ENCODE peak calls at places on chromosomes 6 and 20, in four cellular contexts. One of them, this sample, is unnamed.
A peak's percentile ranks its signal among the peaks of the same experiment; 100 is the strongest.

GRCh38 chr6:159654483-159655098 is 38.5 kb downstream of the SOD2 start:
- DNase-seq in HepG2: peak; percentile 65
- DNase-seq in hepatocyte: peak; percentile 80
- DNase-seq in neuronal stem cell: peak; percentile 48
- DNase-seq in this sample: peak; percentile 76

GRCh38 chr6:170476360-170476759 is 76.7 kb downstream of the PSMB1 start:
- DNase-seq in HepG2: no peak
- DNase-seq in hepatocyte: no peak
- DNase-seq in neuronal stem cell: no peak
- DNase-seq in this sample: no peak

GRCh38 chr20:48460681-48461080 is 367.1 kb downstream of the PREX1 start:
- DNase-seq in HepG2: no peak
- DNase-seq in hepatocyte: no peak
- DNase-seq in neuronal stem cell: no peak
- DNase-seq in this sample: no peak

GRCh38 chr6:3887150-3887700 is 38.1 kb downstream of the FAM50B start:
- DNase-seq in HepG2: peak; percentile 57
- DNase-seq in hepatocyte: no peak
- DNase-seq in neuronal stem cell: no peak
- DNase-seq in this sample: peak; percentile 36

GRCh38 chr20:63092660-63093215 is 86.0 kb upstream of the BHLHE23 start:
- DNase-seq in HepG2: no peak
- DNase-seq in hepatocyte: no peak
- DNase-seq in neuronal stem cell: no peak
- DNase-seq in this sample: no peak

GRCh38 chr20:2983508-2983907 is 59.9 kb upstream of the GNRH2 start:
- DNase-seq in HepG2: no peak
- DNase-seq in hepatocyte: no peak
- DNase-seq in neuronal stem cell: no peak
- DNase-seq in this sample: no peak

GRCh38 chr6:170024940-170025339 is 265.9 kb downstream of the DLL1 start:
- DNase-seq in HepG2: no peak
- DNase-seq in hepatocyte: peak; percentile 80
- DNase-seq in neuronal stem cell: no peak
- DNase-seq in this sample: peak; percentile 2

GRCh38 chr6:41714556-41715273 is 20.7 kb downstream of the TFEB start:
- DNase-seq in HepG2: no peak
- DNase-seq in hepatocyte: no peak
- DNase-seq in neuronal stem cell: no peak
- DNase-seq in this sample: no peak

GRCh38 chr20:63402860-63403220 is 41.7 kb upstream of the CHRNA4 start:
- DNase-seq in HepG2: no peak
- DNase-seq in hepatocyte: no peak
- DNase-seq in neuronal stem cell: no peak
- DNase-seq in this sample: no peak

GRCh38 chr6:160733045-160733646 is 31.1 kb downstream of the PLG start:
- DNase-seq in HepG2: peak; percentile 47
- DNase-seq in hepatocyte: peak; percentile 80
- DNase-seq in neuronal stem cell: peak; percentile 47
- DNase-seq in this sample: peak; percentile 68

GRCh38 chr20:62120990-62121775 is 1.1 kb upstream of the LSM14B start:
- DNase-seq in HepG2: no peak
- DNase-seq in hepatocyte: no peak
- DNase-seq in neuronal stem cell: no peak
- DNase-seq in this sample: peak; percentile 50

GRCh38 chr20:3653921-3654320 is 9.3 kb downstream of the GFRA4 start:
- DNase-seq in HepG2: no peak
- DNase-seq in hepatocyte: no peak
- DNase-seq in neuronal stem cell: no peak
- DNase-seq in this sample: no peak

GRCh38 chr6:116111552-116112528 is 11.2 kb downstream of the NT5DC1 start:
- DNase-seq in HepG2: peak; percentile 60
- DNase-seq in hepatocyte: peak; percentile 37
- DNase-seq in neuronal stem cell: no peak
- DNase-seq in this sample: peak; percentile 64

GRCh38 chr20:10653593-10654288 is 20.1 kb downstream of the JAG1 start:
- DNase-seq in HepG2: no peak
- DNase-seq in hepatocyte: no peak
- DNase-seq in neuronal stem cell: no peak
- DNase-seq in this sample: no peak

GRCh38 chr6:125753218-125753936 is 3.9 kb downstream of the HEY2 start:
- DNase-seq in HepG2: peak; percentile 33
- DNase-seq in hepatocyte: no peak
- DNase-seq in neuronal stem cell: no peak
- DNase-seq in this sample: peak; percentile 46

GRCh38 chr20:7199867-7200266 is 432.4 kb downstream of the BMP2 start:
- DNase-seq in HepG2: no peak
- DNase-seq in hepatocyte: no peak
- DNase-seq in neuronal stem cell: no peak
- DNase-seq in this sample: no peak

GRCh38 chr6:132693478-132693877 is 20.4 kb downstream of the VNN1 start:
- DNase-seq in HepG2: no peak
- DNase-seq in hepatocyte: no peak
- DNase-seq in neuronal stem cell: no peak
- DNase-seq in this sample: peak; percentile 63

GRCh38 chr6:170347091-170347490 is 40.5 kb downstream of the FAM120B start:
- DNase-seq in HepG2: no peak
- DNase-seq in hepatocyte: no peak
- DNase-seq in neuronal stem cell: no peak
- DNase-seq in this sample: peak; percentile 11

GRCh38 chr6:158895661-158896060 is 76.5 kb upstream of the EZR start:
- DNase-seq in HepG2: no peak
- DNase-seq in hepatocyte: no peak
- DNase-seq in neuronal stem cell: no peak
- DNase-seq in this sample: no peak

GRCh38 chr6:104995989-104996617 is 39.2 kb downstream of the LIN28B start:
- DNase-seq in HepG2: no peak
- DNase-seq in hepatocyte: peak; percentile 35
- DNase-seq in neuronal stem cell: no peak
- DNase-seq in this sample: peak; percentile 58

GRCh38 chr20:56799187-56799586 is 170.1 kb downstream of the TFAP2C start:
- DNase-seq in HepG2: no peak
- DNase-seq in hepatocyte: no peak
- DNase-seq in neuronal stem cell: no peak
- DNase-seq in this sample: no peak

GRCh38 chr6:167499161-167499660 is 174.3 kb downstream of the TTLL2 start:
- DNase-seq in HepG2: peak; percentile 52
- DNase-seq in hepatocyte: peak; percentile 35
- DNase-seq in neuronal stem cell: no peak
- DNase-seq in this sample: no peak

GRCh38 chr6:166554316-166554715 is 32.2 kb downstream of the RAMACL start:
- DNase-seq in HepG2: no peak
- DNase-seq in hepatocyte: no peak
- DNase-seq in neuronal stem cell: no peak
- DNase-seq in this sample: no peak

GRCh38 chr20:44719841-44720240 is 4.7 kb downstream of the CCN5 start:
- DNase-seq in HepG2: no peak
- DNase-seq in hepatocyte: no peak
- DNase-seq in neuronal stem cell: no peak
- DNase-seq in this sample: no peak

GRCh38 chr6:165117121-165117520 is 192.3 kb downstream of the C6orf118 start:
- DNase-seq in HepG2: no peak
- DNase-seq in hepatocyte: no peak
- DNase-seq in neuronal stem cell: no peak
- DNase-seq in this sample: no peak

GRCh38 chr6:106163446-106163965 is 77.4 kb downstream of the PRDM1 start:
- DNase-seq in HepG2: no peak
- DNase-seq in hepatocyte: peak; percentile 28
- DNase-seq in neuronal stem cell: no peak
- DNase-seq in this sample: no peak

DNA sequence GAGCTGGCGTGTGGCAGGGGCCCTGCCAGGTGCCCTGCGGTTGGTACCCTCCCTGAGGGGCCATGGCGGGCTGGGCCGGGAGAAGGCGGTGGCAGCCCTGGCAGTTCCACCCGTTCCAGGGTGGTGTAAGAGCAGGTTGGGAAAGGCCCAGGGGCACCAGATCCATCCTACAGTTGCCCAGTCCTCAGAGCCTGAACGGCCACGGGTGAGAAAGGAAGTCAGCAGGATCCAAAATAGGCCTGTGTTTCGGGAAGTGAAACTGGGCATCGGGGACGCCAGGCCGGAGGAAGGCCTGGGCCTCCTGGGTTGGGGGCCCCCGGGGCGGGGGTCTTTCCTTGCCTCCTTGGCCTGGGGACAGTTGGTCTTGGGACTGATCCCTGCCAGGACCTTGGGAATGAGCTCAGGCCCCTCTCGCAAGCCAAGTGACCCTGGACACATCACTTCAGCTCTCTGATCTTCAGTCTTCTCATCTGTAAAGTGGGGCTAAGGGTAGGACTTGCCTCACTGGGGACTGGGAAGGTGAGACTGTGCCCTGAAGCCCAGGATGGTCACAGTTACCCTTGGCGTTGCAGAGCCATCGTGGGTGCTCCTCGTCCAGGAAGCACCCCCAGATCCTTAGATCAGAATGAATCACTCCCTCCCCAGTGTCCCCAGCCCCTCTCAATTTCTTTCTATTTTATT is 18.1 kb upstream of the NOL4L start:
- DNase-seq in HepG2: no peak
- DNase-seq in hepatocyte: no peak
- DNase-seq in neuronal stem cell: no peak
- DNase-seq in this sample: no peak
- H2AFZ ChIP-seq in HepG2: no peak overlapping the region
- H2AFZ ChIP-seq in hepatocyte: no peak overlapping the region
- H2AFZ ChIP-seq in neuronal stem cell: no peak overlapping the region
- H2AFZ ChIP-seq in this sample: no peak overlapping the region

GRCh38 chr6:156781882-156782631 is 4.9 kb downstream of the ARID1B start:
- DNase-seq in HepG2: no peak
- DNase-seq in hepatocyte: no peak
- DNase-seq in neuronal stem cell: no peak
- DNase-seq in this sample: no peak

GRCh38 chr6:156786652-156787051 is 9.5 kb downstream of the ARID1B start:
- DNase-seq in HepG2: no peak
- DNase-seq in hepatocyte: no peak
- DNase-seq in neuronal stem cell: no peak
- DNase-seq in this sample: no peak

GRCh38 chr6:156780962-156781705 is 4.0 kb downstream of the ARID1B start:
- DNase-seq in HepG2: no peak
- DNase-seq in hepatocyte: no peak
- DNase-seq in neuronal stem cell: no peak
- DNase-seq in this sample: no peak

GRCh38 chr6:156782691-156783320 is 5.6 kb downstream of the ARID1B start:
- DNase-seq in HepG2: no peak
- DNase-seq in hepatocyte: no peak
- DNase-seq in neuronal stem cell: no peak
- DNase-seq in this sample: no peak

GRCh38 chr6:156783958-156784357 is 6.8 kb downstream of the ARID1B start:
- DNase-seq in HepG2: no peak
- DNase-seq in hepatocyte: no peak
- DNase-seq in neuronal stem cell: no peak
- DNase-seq in this sample: no peak
- H3K4me2 ChIP-seq in HepG2: peak overlapping the region; percentile 80
- H3K4me2 ChIP-seq in hepatocyte: peak overlapping the region; percentile 83
- H3K4me2 ChIP-seq in neuronal stem cell: no peak overlapping the region
- H3K4me2 ChIP-seq in this sample: no peak overlapping the region

DNA sequence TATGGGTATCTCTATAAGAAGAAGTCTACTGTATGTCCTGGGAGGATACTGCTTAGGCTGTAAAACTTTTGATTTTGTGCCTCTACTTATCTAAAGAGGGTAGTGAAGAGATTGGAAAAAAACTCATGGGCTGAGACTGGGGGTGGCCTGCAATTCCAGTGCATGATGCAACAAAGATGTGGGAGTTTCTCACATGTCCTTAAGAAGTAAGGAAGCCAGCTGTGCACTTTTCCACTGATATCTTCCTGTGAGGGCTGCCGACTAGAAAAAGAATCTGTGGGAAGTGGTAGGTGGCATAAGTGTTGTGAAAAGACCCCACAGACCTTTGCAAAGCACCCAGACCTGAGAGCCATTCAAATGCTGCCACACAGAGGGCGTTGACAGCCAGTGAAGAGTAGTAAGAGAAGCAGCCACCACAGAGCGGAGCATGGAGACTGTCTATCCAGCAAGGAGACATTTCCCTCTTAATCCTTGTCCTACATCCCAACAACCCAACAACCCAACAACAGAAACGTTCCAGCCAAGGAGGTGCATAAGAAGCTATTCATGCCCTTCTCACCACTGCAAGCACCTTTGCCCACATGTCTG is 65.1 kb downstream of the PFDN4 start:
- DNase-seq in HepG2: no peak
- DNase-seq in hepatocyte: no peak
- DNase-seq in neuronal stem cell: no peak
- DNase-seq in this sample: no peak
- H2AFZ ChIP-seq in HepG2: no peak overlapping the region
- H2AFZ ChIP-seq in hepatocyte: no peak overlapping the region
- H2AFZ ChIP-seq in neuronal stem cell: peak overlapping the region; percentile 3
- H2AFZ ChIP-seq in this sample: no peak overlapping the region

DNA sequence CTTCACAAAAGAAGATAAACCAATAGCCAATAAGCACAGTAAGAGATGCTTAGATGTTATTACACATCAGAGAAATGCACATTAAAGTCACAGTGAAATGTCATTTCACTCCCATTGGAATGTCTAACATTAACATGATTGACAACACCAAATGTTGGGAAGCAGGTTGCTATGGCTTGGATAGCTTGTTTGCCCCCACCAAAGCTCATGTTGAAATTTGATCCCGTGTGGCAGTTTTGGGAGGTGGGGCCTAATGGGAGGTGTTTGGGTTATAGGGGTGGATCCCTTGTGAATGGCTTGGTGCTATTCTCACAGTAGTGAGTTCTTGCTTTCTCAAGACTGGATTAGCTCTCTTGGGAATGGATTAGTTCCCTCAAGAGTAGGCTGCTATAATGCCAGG is 44.8 kb downstream of the MRAP2 start:
- DNase-seq in HepG2: no peak
- DNase-seq in hepatocyte: no peak
- DNase-seq in neuronal stem cell: no peak
- DNase-seq in this sample: no peak
- H3K4me2 ChIP-seq in HepG2: no peak overlapping the region
- H3K4me2 ChIP-seq in hepatocyte: no peak overlapping the region
- H3K4me2 ChIP-seq in neuronal stem cell: no peak overlapping the region
- H3K4me2 ChIP-seq in this sample: no peak overlapping the region

DNA sequence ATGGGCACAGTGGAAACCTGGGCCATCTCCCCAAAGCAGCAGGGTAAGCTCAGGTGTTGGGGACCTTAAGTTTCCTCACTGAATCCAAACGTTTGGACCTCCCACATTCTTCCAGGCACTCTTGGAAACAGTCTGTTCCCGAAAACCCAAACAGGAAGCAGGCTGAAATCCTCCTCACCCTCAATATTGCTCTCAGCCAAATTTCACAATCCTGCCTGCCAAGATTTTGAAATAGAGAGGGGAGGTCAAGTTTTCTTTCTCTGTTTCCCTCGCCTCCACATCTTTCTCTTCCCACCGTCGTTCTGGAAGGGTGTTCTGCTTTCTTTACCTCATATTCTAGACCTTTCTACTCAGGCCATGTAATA is 392.0 kb upstream of the SASH1 start:
- DNase-seq in HepG2: no peak
- DNase-seq in hepatocyte: no peak
- DNase-seq in neuronal stem cell: no peak
- DNase-seq in this sample: no peak
- H2AFZ ChIP-seq in HepG2: no peak overlapping the region
- H2AFZ ChIP-seq in hepatocyte: no peak overlapping the region
- H2AFZ ChIP-seq in neuronal stem cell: no peak overlapping the region
- H2AFZ ChIP-seq in this sample: no peak overlapping the region

GRCh38 chr6:24284006-24284405 is 73.9 kb downstream of the DCDC2 start:
- DNase-seq in HepG2: no peak
- DNase-seq in hepatocyte: no peak
- DNase-seq in neuronal stem cell: no peak
- DNase-seq in this sample: no peak
- H3K4me2 ChIP-seq in HepG2: peak overlapping the region; percentile 53
- H3K4me2 ChIP-seq in hepatocyte: no peak overlapping the region
- H3K4me2 ChIP-seq in neuronal stem cell: no peak overlapping the region
- H3K4me2 ChIP-seq in this sample: peak overlapping the region; percentile 73